ENCODE peak calls at places on chromosomes 12 and 14, in six cellular contexts. R is sigmoid colon, S is ovary, N is transverse colon, I is stomach, Q is K562. A is an unnamed sample.
A peak's percentile ranks its signal among the peaks of the same experiment; 100 is the strongest.

GRCh38 chr12:12996235-12996634 is 3.8 kb downstream of the HEBP1 start:
- DNase-seq in R (no peak), S (no peak), N (no peak), I (no peak), Q (no peak), A (no peak)

GRCh38 chr14:95511687-95512086 is 4.8 kb downstream of the SYNE3 start:
- DNase-seq in R (no peak), S (peak; percentile 8), N (no peak), I (no peak), Q (no peak), A (no peak)

GRCh38 chr12:132084681-132085635 is 59.2 kb downstream of the DDX51 start:
- DNase-seq in R (peak; percentile 85), S (peak; percentile 83), N (peak; percentile 74), I (peak; percentile 63), Q (peak; percentile 90), A (peak; percentile 82)

GRCh38 chr12:92002195-92002649 is 143.4 kb downstream of the BTG1 start:
- DNase-seq in R (no peak), S (no peak), N (no peak), I (no peak), Q (peak; percentile 63), A (no peak)

GRCh38 chr12:114812858-114813761 is 129.1 kb upstream of the TBX3 start:
- DNase-seq in R (no peak), S (no peak), N (no peak), I (no peak), Q (no peak), A (peak; percentile 11)

GRCh38 chr12:111598637-111599458 is at the start of gene ATXN2:
- DNase-seq in R (peak; percentile 83), S (peak; percentile 80), N (peak; percentile 59), I (peak; percentile 55), Q (peak; percentile 94), A (no peak)

GRCh38 chr14:68938515-68939423 is 40.3 kb downstream of the ACTN1 start:
- DNase-seq in R (peak; percentile 77), S (peak; percentile 58), N (peak; percentile 72), I (peak; percentile 67), Q (no peak), A (no peak)

GRCh38 chr12:116090516-116090915 is 187.0 kb downstream of the MED13L start:
- DNase-seq in R (no peak), S (no peak), N (no peak), I (no peak), Q (no peak), A (no peak)

GRCh38 chr12:8991371-8992085 is 2.2 kb downstream of the KLRG1 start:
- DNase-seq in R (no peak), S (no peak), N (no peak), I (no peak), Q (no peak), A (no peak)

GRCh38 chr12:57461326-57461903 is 1.8 kb downstream of the GLI1 start:
- DNase-seq in R (peak; percentile 91), S (peak; percentile 78), N (peak; percentile 78), I (peak; percentile 46), Q (peak; percentile 80), A (peak; percentile 42)

GRCh38 chr12:48629541-48629940 is 52.5 kb downstream of the KANSL2 start:
- DNase-seq in R (no peak), S (no peak), N (no peak), I (no peak), Q (no peak), A (no peak)

GRCh38 chr12:115983226-115983798 is 294.2 kb downstream of the MED13L start:
- DNase-seq in R (no peak), S (no peak), N (no peak), I (no peak), Q (peak; percentile 14), A (peak; percentile 55)

GRCh38 chr12:69698769-69699540 is at the start of gene BEST3:
- DNase-seq in R (no peak), S (no peak), N (no peak), I (no peak), Q (no peak), A (no peak)

GRCh38 chr12:10339441-10339840 is 31.8 kb downstream of the KLRD1 start:
- DNase-seq in R (no peak), S (no peak), N (no peak), I (no peak), Q (no peak), A (no peak)

GRCh38 chr14:101492716-101493115 is 68.6 kb upstream of the DIO3 start:
- DNase-seq in R (peak; percentile 59), S (no peak), N (peak; percentile 6), I (no peak), Q (no peak), A (no peak)

GRCh38 chr12:49260831-49261363 is 4.0 kb upstream of the TUBA1C start:
- DNase-seq in R (no peak), S (no peak), N (no peak), I (no peak), Q (no peak), A (no peak)

GRCh38 chr14:64501326-64502171 is 2.1 kb downstream of the ZBTB25 start:
- DNase-seq in R (peak; percentile 92), S (peak; percentile 46), N (peak; percentile 68), I (peak; percentile 43), Q (no peak), A (peak; percentile 40)

GRCh38 chr12:55681142-55682077 is 26.3 kb downstream of the ITGA7 start:
- DNase-seq in R (peak; percentile 81), S (peak; percentile 49), N (peak; percentile 85), I (peak; percentile 71), Q (peak; percentile 56), A (peak; percentile 76)

GRCh38 chr14:31716208-31716607 is 155.0 kb downstream of the NUBPL start:
- DNase-seq in R (no peak), S (no peak), N (no peak), I (no peak), Q (no peak), A (no peak)

GRCh38 chr14:68191567-68192321 is 372.2 kb downstream of the RAD51B start:
- DNase-seq in R (no peak), S (no peak), N (no peak), I (no peak), Q (no peak), A (no peak)

GRCh38 chr14:42671636-42672035 is 1065.0 kb downstream of the LRFN5 start:
- DNase-seq in R (no peak), S (no peak), N (no peak), I (no peak), Q (no peak), A (no peak)

GRCh38 chr14:24837280-24838046 is 203.5 kb upstream of the GZMB start:
- DNase-seq in R (no peak), S (no peak), N (no peak), I (no peak), Q (no peak), A (no peak)

GRCh38 chr14:72850360-72850759 is 43.5 kb downstream of the DPF3 start:
- DNase-seq in R (no peak), S (no peak), N (peak; percentile 26), I (no peak), Q (no peak), A (no peak)

GRCh38 chr12:49624919-49625577 is 1.7 kb downstream of the PRPF40B start:
- DNase-seq in R (no peak), S (no peak), N (no peak), I (no peak), Q (no peak), A (no peak)

GRCh38 chr14:101460521-101460920 is 100.8 kb upstream of the DIO3 start:
- DNase-seq in R (no peak), S (no peak), N (no peak), I (no peak), Q (no peak), A (no peak)

GRCh38 chr12:52223411-52224039 is 9.5 kb upstream of the KRT7 start:
- DNase-seq in R (no peak), S (no peak), N (no peak), I (no peak), Q (no peak), A (no peak)

DNA sequence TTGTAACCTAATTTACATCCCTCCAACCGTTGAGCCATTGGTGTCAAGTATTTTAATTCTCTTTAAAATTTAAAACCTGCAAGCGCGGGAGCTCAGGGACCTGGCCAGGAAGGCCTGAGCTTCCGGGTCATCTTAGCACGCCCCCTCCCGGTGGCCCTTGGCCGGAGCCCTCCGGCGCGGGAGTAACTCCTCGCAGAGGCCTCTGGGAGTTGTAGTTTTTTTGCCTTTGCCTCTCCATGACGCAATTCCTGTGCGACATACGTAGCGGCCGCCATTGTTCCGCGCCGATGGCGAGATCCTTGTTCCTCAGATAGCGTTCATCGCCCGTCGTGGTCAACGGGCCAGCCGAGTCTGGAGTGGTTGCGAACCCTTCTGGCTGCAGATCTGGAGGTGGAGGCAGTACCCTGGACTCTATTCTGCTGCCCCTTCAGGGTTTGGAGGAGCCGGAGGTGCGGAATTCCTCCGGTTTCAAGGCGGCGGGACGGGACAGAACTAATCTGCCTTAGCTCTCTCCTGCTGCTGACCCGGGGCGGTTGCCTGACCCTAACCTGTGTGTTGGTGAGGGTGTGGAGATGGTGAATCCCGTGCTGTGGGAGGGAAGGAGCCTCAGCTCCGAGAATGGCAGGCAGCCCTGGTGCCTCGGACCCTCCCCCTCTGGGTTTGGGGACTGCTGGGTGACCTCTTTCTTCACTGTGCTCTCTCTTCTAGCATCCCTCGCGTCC is at the start of gene ZNF268:
- DNase-seq in R (peak; percentile 94), S (peak; percentile 93), N (peak; percentile 94), I (peak; percentile 94), Q (peak; percentile 95), A (peak; percentile 98)
- TF ChIP-seq POLR2A in R (no peak), S (peak; percentile 32), N (peak; percentile 55), I (no peak), Q (peak; percentile 84), A (peak; percentile 82)

DNA sequence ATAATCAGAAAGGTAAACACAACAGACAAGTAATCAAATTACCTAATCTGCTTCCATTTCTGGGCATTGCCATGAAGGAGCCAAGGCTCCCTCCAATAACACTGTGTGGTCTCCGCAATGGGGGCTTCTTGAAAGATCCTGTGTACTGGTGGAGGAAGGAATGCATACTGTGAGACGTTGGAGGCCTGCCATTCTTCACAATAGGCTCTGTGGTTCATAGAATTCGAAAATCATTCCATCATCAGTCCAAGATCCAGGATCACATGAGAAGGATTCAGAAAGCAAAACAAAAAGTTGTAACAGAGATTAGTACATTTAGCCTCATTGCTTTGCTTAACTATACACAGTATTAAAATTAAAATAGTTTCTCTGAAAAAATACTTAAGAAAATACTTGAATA is 76.3 kb downstream of the CDK17 start:
- DNase-seq in R (no peak), S (no peak), N (no peak), I (no peak), Q (no peak), A (no peak)
- TF ChIP-seq CTCF in R (no peak), S (no peak), N (no peak), I (no peak), Q (no peak), A (no peak)

DNA sequence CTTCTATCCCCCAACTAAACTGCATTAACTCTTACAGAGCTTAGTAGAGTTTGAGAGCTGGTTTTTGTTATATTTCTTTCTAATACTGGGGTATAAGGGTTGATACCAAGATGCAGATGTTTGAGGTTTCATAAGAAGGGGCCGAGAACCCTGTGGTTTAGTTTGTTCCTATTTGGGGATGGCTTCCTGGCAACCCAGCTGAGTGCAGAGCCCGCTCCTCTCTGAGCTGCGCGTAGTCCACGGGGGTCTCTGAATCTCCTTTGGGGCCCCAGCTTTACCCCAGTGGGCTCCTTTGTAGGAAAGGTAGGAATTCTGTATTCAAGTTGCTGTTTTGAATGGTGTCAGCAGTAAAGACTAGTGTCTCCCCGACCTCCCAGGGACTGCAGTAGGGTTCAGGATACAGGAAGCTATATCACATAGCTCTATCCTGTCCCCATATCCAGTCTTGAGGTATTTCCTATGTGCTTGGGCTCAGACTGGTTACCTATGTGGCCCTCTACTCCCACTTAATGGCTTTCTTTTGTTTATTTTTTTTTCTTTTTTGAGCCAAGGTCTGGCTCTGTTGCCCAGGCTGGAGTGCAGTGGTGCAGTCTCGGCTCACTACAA is 25.4 kb downstream of the PLXNC1 start:
- DNase-seq in R (no peak), S (no peak), N (peak; percentile 31), I (no peak), Q (no peak), A (peak; percentile 74)
- H3K4me3 ChIP-seq in R (no peak overlapping the region), S (no peak overlapping the region), N (no peak overlapping the region), I (no peak overlapping the region), Q (no peak overlapping the region), A (peak overlapping the region; percentile 16)

GRCh38 chr14:37094502-37094901 is 77.9 kb downstream of the SLC25A21 start:
- DNase-seq in R (no peak), S (no peak), N (no peak), I (no peak), Q (no peak), A (no peak)
- TF ChIP-seq POLR2A in R (no peak), S (no peak), N (no peak), I (no peak), Q (no peak), A (no peak)

A was measured in NB4.